ENCODE peak calls at places on chromosomes 13 and 19, in ten cellular contexts. One of them, this sample, is unnamed.

GRCh38 chr19:41861846-41862245 is 1.8 kb downstream of the RPS19 start:
- DNase-seq in amniotic epithelial cell: no peak
- DNase-seq in PC-3: no peak
- DNase-seq in T-cell: no peak
- DNase-seq in NCI-H1105: no peak
- DNase-seq in stimulated activated CD4-positive, alpha-beta T cell treated with anti-CD3 and anti-CD28 coated beads, Interleukin-12 subunit alpha, Interleukin-12 subunit beta, amount 100 ng/mL, for 24 hours: no peak
- DNase-seq in EH: no peak
- DNase-seq in fibroblast of mammary gland: no peak
- DNase-seq in Right ventricle myocardium superior: peak
- DNase-seq in LNCaP clone FGC: no peak
- DNase-seq in this sample: no peak

GRCh38 chr19:18589380-18590272 is 1.0 kb downstream of the REX1BD start:
- DNase-seq in amniotic epithelial cell: peak
- DNase-seq in PC-3: peak
- DNase-seq in T-cell: peak
- DNase-seq in NCI-H1105: peak
- DNase-seq in stimulated activated CD4-positive, alpha-beta T cell treated with anti-CD3 and anti-CD28 coated beads, Interleukin-12 subunit alpha, Interleukin-12 subunit beta, amount 100 ng/mL, for 24 hours: peak
- DNase-seq in EH: peak
- DNase-seq in fibroblast of mammary gland: peak
- DNase-seq in Right ventricle myocardium superior: peak
- DNase-seq in LNCaP clone FGC: peak
- DNase-seq in this sample: peak

GRCh38 chr13:26456578-26457119 is 100.8 kb upstream of the WASF3 start:
- DNase-seq in amniotic epithelial cell: no peak
- DNase-seq in PC-3: no peak
- DNase-seq in T-cell: no peak
- DNase-seq in NCI-H1105: no peak
- DNase-seq in stimulated activated CD4-positive, alpha-beta T cell treated with anti-CD3 and anti-CD28 coated beads, Interleukin-12 subunit alpha, Interleukin-12 subunit beta, amount 100 ng/mL, for 24 hours: no peak
- DNase-seq in EH: no peak
- DNase-seq in fibroblast of mammary gland: no peak
- DNase-seq in Right ventricle myocardium superior: no peak
- DNase-seq in LNCaP clone FGC: no peak
- DNase-seq in this sample: no peak

GRCh38 chr13:50845211-50845610 is 1.7 kb upstream of the DLEU7 start:
- DNase-seq in amniotic epithelial cell: peak
- DNase-seq in PC-3: no peak
- DNase-seq in T-cell: no peak
- DNase-seq in NCI-H1105: no peak
- DNase-seq in stimulated activated CD4-positive, alpha-beta T cell treated with anti-CD3 and anti-CD28 coated beads, Interleukin-12 subunit alpha, Interleukin-12 subunit beta, amount 100 ng/mL, for 24 hours: no peak
- DNase-seq in EH: peak
- DNase-seq in fibroblast of mammary gland: peak
- DNase-seq in Right ventricle myocardium superior: no peak
- DNase-seq in LNCaP clone FGC: no peak
- DNase-seq in this sample: peak

GRCh38 chr19:657611-658010 is 5.4 kb downstream of the RNF126 start:
- DNase-seq in amniotic epithelial cell: no peak
- DNase-seq in PC-3: no peak
- DNase-seq in T-cell: no peak
- DNase-seq in NCI-H1105: no peak
- DNase-seq in stimulated activated CD4-positive, alpha-beta T cell treated with anti-CD3 and anti-CD28 coated beads, Interleukin-12 subunit alpha, Interleukin-12 subunit beta, amount 100 ng/mL, for 24 hours: no peak
- DNase-seq in EH: no peak
- DNase-seq in fibroblast of mammary gland: no peak
- DNase-seq in Right ventricle myocardium superior: no peak
- DNase-seq in LNCaP clone FGC: no peak
- DNase-seq in this sample: no peak

GRCh38 chr19:30480097-30480496 is 107.9 kb downstream of the ZNF536 start:
- DNase-seq in amniotic epithelial cell: no peak
- DNase-seq in PC-3: no peak
- DNase-seq in T-cell: no peak
- DNase-seq in NCI-H1105: no peak
- DNase-seq in stimulated activated CD4-positive, alpha-beta T cell treated with anti-CD3 and anti-CD28 coated beads, Interleukin-12 subunit alpha, Interleukin-12 subunit beta, amount 100 ng/mL, for 24 hours: no peak
- DNase-seq in EH: no peak
- DNase-seq in fibroblast of mammary gland: no peak
- DNase-seq in Right ventricle myocardium superior: no peak
- DNase-seq in LNCaP clone FGC: no peak
- DNase-seq in this sample: peak

GRCh38 chr19:41871573-41872383 is 5.3 kb upstream of the CD79A start:
- DNase-seq in amniotic epithelial cell: no peak
- DNase-seq in PC-3: no peak
- DNase-seq in T-cell: peak
- DNase-seq in NCI-H1105: no peak
- DNase-seq in stimulated activated CD4-positive, alpha-beta T cell treated with anti-CD3 and anti-CD28 coated beads, Interleukin-12 subunit alpha, Interleukin-12 subunit beta, amount 100 ng/mL, for 24 hours: peak
- DNase-seq in EH: no peak
- DNase-seq in fibroblast of mammary gland: no peak
- DNase-seq in Right ventricle myocardium superior: peak
- DNase-seq in LNCaP clone FGC: no peak
- DNase-seq in this sample: no peak

GRCh38 chr13:30142502-30143211 is 164.7 kb downstream of the KATNAL1 start:
- DNase-seq in amniotic epithelial cell: peak
- DNase-seq in PC-3: peak
- DNase-seq in T-cell: no peak
- DNase-seq in NCI-H1105: no peak
- DNase-seq in stimulated activated CD4-positive, alpha-beta T cell treated with anti-CD3 and anti-CD28 coated beads, Interleukin-12 subunit alpha, Interleukin-12 subunit beta, amount 100 ng/mL, for 24 hours: no peak
- DNase-seq in EH: peak
- DNase-seq in fibroblast of mammary gland: peak
- DNase-seq in Right ventricle myocardium superior: no peak
- DNase-seq in LNCaP clone FGC: no peak
- DNase-seq in this sample: peak

GRCh38 chr19:45117167-45117594 is 24.2 kb downstream of the PPP1R37 start:
- DNase-seq in amniotic epithelial cell: peak
- DNase-seq in PC-3: no peak
- DNase-seq in T-cell: peak
- DNase-seq in NCI-H1105: no peak
- DNase-seq in stimulated activated CD4-positive, alpha-beta T cell treated with anti-CD3 and anti-CD28 coated beads, Interleukin-12 subunit alpha, Interleukin-12 subunit beta, amount 100 ng/mL, for 24 hours: peak
- DNase-seq in EH: no peak
- DNase-seq in fibroblast of mammary gland: peak
- DNase-seq in Right ventricle myocardium superior: no peak
- DNase-seq in LNCaP clone FGC: no peak
- DNase-seq in this sample: peak

GRCh38 chr19:703651-704446 is 4.9 kb upstream of the PALM start:
- DNase-seq in amniotic epithelial cell: peak
- DNase-seq in PC-3: peak
- DNase-seq in T-cell: peak
- DNase-seq in NCI-H1105: no peak
- DNase-seq in stimulated activated CD4-positive, alpha-beta T cell treated with anti-CD3 and anti-CD28 coated beads, Interleukin-12 subunit alpha, Interleukin-12 subunit beta, amount 100 ng/mL, for 24 hours: peak
- DNase-seq in EH: peak
- DNase-seq in fibroblast of mammary gland: peak
- DNase-seq in Right ventricle myocardium superior: peak
- DNase-seq in LNCaP clone FGC: no peak
- DNase-seq in this sample: peak

GRCh38 chr13:114102521-114103288 is 29.7 kb downstream of the RASA3 start:
- DNase-seq in amniotic epithelial cell: no peak
- DNase-seq in PC-3: no peak
- DNase-seq in T-cell: no peak
- DNase-seq in NCI-H1105: no peak
- DNase-seq in stimulated activated CD4-positive, alpha-beta T cell treated with anti-CD3 and anti-CD28 coated beads, Interleukin-12 subunit alpha, Interleukin-12 subunit beta, amount 100 ng/mL, for 24 hours: no peak
- DNase-seq in EH: no peak
- DNase-seq in fibroblast of mammary gland: no peak
- DNase-seq in Right ventricle myocardium superior: peak
- DNase-seq in LNCaP clone FGC: no peak
- DNase-seq in this sample: no peak